ENCODE peak calls at places on chromosomes 5 and 9, in four cellular contexts. One of them, this sample, is unnamed.

GRCh38 chr9:17578911-17579793 is at the start of gene SH3GL2:
- DNase-seq in SK-N-SH: peak
- DNase-seq in HepG2: no peak
- DNase-seq in K562: no peak
- DNase-seq in this sample: no peak

GRCh38 chr5:98110270-98110669 is 663.2 kb upstream of the RGMB start:
- DNase-seq in SK-N-SH: peak
- DNase-seq in HepG2: no peak
- DNase-seq in K562: no peak
- DNase-seq in this sample: no peak

GRCh38 chr5:42991477-42992034 is 48.6 kb downstream of the ANXA2R start:
- DNase-seq in SK-N-SH: no peak
- DNase-seq in HepG2: no peak
- DNase-seq in K562: no peak
- DNase-seq in this sample: no peak

GRCh38 chr9:112041536-112042243 is 133.4 kb downstream of the SUSD1 start:
- DNase-seq in SK-N-SH: no peak
- DNase-seq in HepG2: peak
- DNase-seq in K562: no peak
- DNase-seq in this sample: no peak

GRCh38 chr5:135535820-135536801 is at the start of gene NEUROG1:
- DNase-seq in SK-N-SH: peak
- DNase-seq in HepG2: no peak
- DNase-seq in K562: no peak
- DNase-seq in this sample: no peak

GRCh38 chr9:2053883-2054845 is 39.0 kb downstream of the SMARCA2 start:
- DNase-seq in SK-N-SH: no peak
- DNase-seq in HepG2: no peak
- DNase-seq in K562: no peak
- DNase-seq in this sample: peak

GRCh38 chr9:79185866-79186265 is 385.9 kb upstream of the TLE4 start:
- DNase-seq in SK-N-SH: no peak
- DNase-seq in HepG2: no peak
- DNase-seq in K562: no peak
- DNase-seq in this sample: no peak

GRCh38 chr9:130126721-130127429 is 45.3 kb upstream of the NCS1 start:
- DNase-seq in SK-N-SH: no peak
- DNase-seq in HepG2: no peak
- DNase-seq in K562: no peak
- DNase-seq in this sample: no peak

GRCh38 chr9:37191403-37192089 is 71.2 kb downstream of the ZCCHC7 start:
- DNase-seq in SK-N-SH: no peak
- DNase-seq in HepG2: no peak
- DNase-seq in K562: no peak
- DNase-seq in this sample: no peak

GRCh38 chr9:16884373-16884772 is 13.9 kb upstream of the BNC2 start:
- DNase-seq in SK-N-SH: no peak
- DNase-seq in HepG2: no peak
- DNase-seq in K562: no peak
- DNase-seq in this sample: no peak

GRCh38 chr9:78541868-78542267 is 244.9 kb downstream of the PSAT1 start:
- DNase-seq in SK-N-SH: no peak
- DNase-seq in HepG2: no peak
- DNase-seq in K562: no peak
- DNase-seq in this sample: no peak

GRCh38 chr9:129146441-129146933 is 31.6 kb downstream of the IER5L start:
- DNase-seq in SK-N-SH: no peak
- DNase-seq in HepG2: no peak
- DNase-seq in K562: no peak
- DNase-seq in this sample: no peak

GRCh38 chr9:124423591-124423990 is 8.3 kb upstream of the PSMB7 start:
- DNase-seq in SK-N-SH: no peak
- DNase-seq in HepG2: no peak
- DNase-seq in K562: peak
- DNase-seq in this sample: no peak

GRCh38 chr9:841371-842209 is at the start of gene DMRT1:
- DNase-seq in SK-N-SH: no peak
- DNase-seq in HepG2: no peak
- DNase-seq in K562: no peak
- DNase-seq in this sample: no peak

GRCh38 chr5:142012186-142012785 is 541 bp downstream of the GNPDA1 start:
- DNase-seq in SK-N-SH: peak
- DNase-seq in HepG2: peak
- DNase-seq in K562: peak
- DNase-seq in this sample: no peak

GRCh38 chr9:6827370-6827949 is 69.7 kb downstream of the KDM4C start:
- DNase-seq in SK-N-SH: peak
- DNase-seq in HepG2: peak
- DNase-seq in K562: peak
- DNase-seq in this sample: peak

GRCh38 chr9:73024601-73025034 is 71.8 kb upstream of the ALDH1A1 start:
- DNase-seq in SK-N-SH: no peak
- DNase-seq in HepG2: no peak
- DNase-seq in K562: peak
- DNase-seq in this sample: no peak

GRCh38 chr5:157735991-157736390 is 4.8 kb downstream of the THG1L start:
- DNase-seq in SK-N-SH: no peak
- DNase-seq in HepG2: no peak
- DNase-seq in K562: no peak
- DNase-seq in this sample: no peak

GRCh38 chr9:13646500-13646899 is 367.0 kb upstream of the MPDZ start:
- DNase-seq in SK-N-SH: no peak
- DNase-seq in HepG2: no peak
- DNase-seq in K562: no peak
- DNase-seq in this sample: no peak

GRCh38 chr9:120289990-120290925 is 289.7 kb downstream of the CDK5RAP2 start:
- DNase-seq in SK-N-SH: peak
- DNase-seq in HepG2: no peak
- DNase-seq in K562: no peak
- DNase-seq in this sample: no peak

GRCh38 chr5:173025651-173026050 is 30.5 kb upstream of the CREBRF start:
- DNase-seq in SK-N-SH: no peak
- DNase-seq in HepG2: no peak
- DNase-seq in K562: no peak
- DNase-seq in this sample: no peak

DNA sequence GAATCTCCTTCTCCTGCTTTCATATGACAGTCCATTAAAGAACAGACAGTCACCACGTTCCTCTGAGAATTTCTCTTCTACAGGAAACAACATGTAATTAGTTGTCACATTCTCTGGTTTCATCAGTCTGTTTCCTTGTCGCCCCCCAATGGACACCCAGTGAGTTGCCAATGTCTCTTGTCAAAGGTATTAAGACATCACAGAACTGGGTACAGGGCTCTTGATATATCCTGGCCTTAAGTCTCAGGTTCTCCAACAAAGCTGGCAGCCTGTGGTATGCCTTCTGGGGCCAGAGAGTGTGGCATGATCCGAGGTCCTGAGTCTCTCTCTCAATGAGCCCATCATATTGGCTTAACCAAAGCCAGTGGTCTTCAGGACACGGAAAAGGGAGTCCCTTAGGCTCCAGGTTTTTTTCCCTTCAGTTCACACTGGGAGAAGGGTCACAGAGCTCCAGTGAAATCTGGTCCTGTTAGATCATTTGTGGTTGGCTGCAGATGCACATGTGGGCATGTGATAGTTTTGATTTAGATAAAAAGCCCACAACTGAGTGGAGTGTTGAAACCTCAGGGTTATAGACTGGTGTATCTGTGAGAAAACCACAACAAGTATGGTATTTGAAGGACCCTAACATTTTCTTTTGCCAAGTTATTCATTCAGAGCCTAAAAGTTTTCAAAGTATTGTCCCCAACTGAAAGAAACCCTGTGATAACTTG is 46.9 kb downstream of the PRLR start:
- DNase-seq in SK-N-SH: peak
- DNase-seq in HepG2: peak
- DNase-seq in K562: peak
- DNase-seq in this sample: peak
- TF ChIP-seq JUND in SK-N-SH: no peak
- TF ChIP-seq JUND in HepG2: no peak
- TF ChIP-seq JUND in K562: no peak
- TF ChIP-seq JUND in this sample: no peak

GRCh38 chr5:40221255-40221654 is 458.5 kb upstream of the PTGER4 start:
- DNase-seq in SK-N-SH: no peak
- DNase-seq in HepG2: no peak
- DNase-seq in K562: no peak
- DNase-seq in this sample: no peak

GRCh38 chr5:40226906-40227305 is 452.8 kb upstream of the PTGER4 start:
- DNase-seq in SK-N-SH: no peak
- DNase-seq in HepG2: no peak
- DNase-seq in K562: no peak
- DNase-seq in this sample: no peak

GRCh38 chr5:40224421-40224820 is 455.3 kb upstream of the PTGER4 start:
- DNase-seq in SK-N-SH: no peak
- DNase-seq in HepG2: no peak
- DNase-seq in K562: no peak
- DNase-seq in this sample: no peak

GRCh38 chr5:40221796-40222195 is 457.9 kb upstream of the PTGER4 start:
- DNase-seq in SK-N-SH: no peak
- DNase-seq in HepG2: no peak
- DNase-seq in K562: no peak
- DNase-seq in this sample: no peak

DNA sequence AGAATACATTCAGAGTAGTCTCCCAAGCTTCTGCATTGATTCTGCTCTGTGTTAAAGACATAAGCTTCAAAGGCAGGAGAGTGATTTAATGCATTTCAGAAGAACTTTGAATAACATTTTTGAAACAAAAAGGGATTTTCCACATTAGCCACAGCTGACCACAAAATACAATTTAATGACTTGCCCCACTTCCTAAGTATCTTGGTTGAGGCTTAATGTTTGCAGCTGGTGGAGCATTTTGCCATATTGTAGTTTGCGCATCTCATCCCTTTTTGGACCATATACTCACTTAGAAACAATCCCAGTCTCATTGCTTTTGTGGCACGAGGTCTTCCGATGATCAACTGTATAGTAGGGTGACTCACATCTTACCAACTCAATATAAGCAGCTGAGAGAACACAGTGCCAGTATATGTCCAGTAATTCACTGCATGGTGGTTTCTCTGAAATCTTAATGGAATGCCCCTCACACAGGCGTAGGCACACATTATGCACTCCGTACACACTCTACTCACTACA is 455.8 kb upstream of the PTGER4 start:
- DNase-seq in SK-N-SH: no peak
- DNase-seq in HepG2: no peak
- DNase-seq in K562: no peak
- DNase-seq in this sample: peak
- TF ChIP-seq SMC3 in SK-N-SH: no peak
- TF ChIP-seq SMC3 in HepG2: no peak
- TF ChIP-seq SMC3 in K562: no peak
- TF ChIP-seq SMC3 in this sample: no peak

DNA sequence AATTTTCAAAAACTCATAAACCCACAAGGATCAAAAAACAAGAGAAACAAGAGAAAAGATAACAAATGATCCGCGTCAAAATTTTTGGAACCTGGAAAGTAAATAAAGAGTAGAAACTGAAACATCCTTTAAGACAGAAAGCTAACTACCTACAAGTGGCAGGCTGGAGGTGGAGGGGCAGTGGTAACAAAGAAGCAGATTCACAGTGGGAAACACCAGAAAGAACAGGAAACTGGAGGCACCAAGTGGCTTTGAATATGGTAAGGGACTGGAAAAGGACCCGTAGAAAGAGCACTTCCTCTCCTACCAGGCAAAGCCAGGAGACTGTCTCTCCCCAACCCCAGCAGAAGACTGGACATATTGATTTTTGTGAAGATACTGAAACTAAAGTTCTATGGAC is 100.6 kb upstream of the TARS1 start:
- DNase-seq in SK-N-SH: no peak
- DNase-seq in HepG2: no peak
- DNase-seq in K562: no peak
- DNase-seq in this sample: no peak
- TF ChIP-seq JUND in SK-N-SH: no peak
- TF ChIP-seq JUND in HepG2: no peak
- TF ChIP-seq JUND in K562: no peak
- TF ChIP-seq JUND in this sample: no peak

GRCh38 chr9:101140728-101141127 is 112.2 kb downstream of the PLPPR1 start:
- DNase-seq in SK-N-SH: no peak
- DNase-seq in HepG2: no peak
- DNase-seq in K562: no peak
- DNase-seq in this sample: no peak
- TF ChIP-seq SMC3 in SK-N-SH: no peak
- TF ChIP-seq SMC3 in HepG2: no peak
- TF ChIP-seq SMC3 in K562: no peak
- TF ChIP-seq SMC3 in this sample: no peak

GRCh38 chr9:35914307-35914807 is 5.1 kb downstream of the SPAAR start:
- DNase-seq in SK-N-SH: peak
- DNase-seq in HepG2: peak
- DNase-seq in K562: peak
- DNase-seq in this sample: no peak
- TF ChIP-seq JUND in SK-N-SH: no peak
- TF ChIP-seq JUND in HepG2: peak
- TF ChIP-seq JUND in K562: peak
- TF ChIP-seq JUND in this sample: no peak

GRCh38 chr5:175814676-175815075 is 56.7 kb upstream of the CPLX2 start:
- DNase-seq in SK-N-SH: peak
- DNase-seq in HepG2: no peak
- DNase-seq in K562: no peak
- DNase-seq in this sample: no peak
- TF ChIP-seq SMC3 in SK-N-SH: no peak
- TF ChIP-seq SMC3 in HepG2: no peak
- TF ChIP-seq SMC3 in K562: no peak
- TF ChIP-seq SMC3 in this sample: no peak

GRCh38 chr9:110220809-110221208 is 12.8 kb upstream of the C9orf152 start:
- DNase-seq in SK-N-SH: no peak
- DNase-seq in HepG2: peak
- DNase-seq in K562: no peak
- DNase-seq in this sample: no peak

DNA sequence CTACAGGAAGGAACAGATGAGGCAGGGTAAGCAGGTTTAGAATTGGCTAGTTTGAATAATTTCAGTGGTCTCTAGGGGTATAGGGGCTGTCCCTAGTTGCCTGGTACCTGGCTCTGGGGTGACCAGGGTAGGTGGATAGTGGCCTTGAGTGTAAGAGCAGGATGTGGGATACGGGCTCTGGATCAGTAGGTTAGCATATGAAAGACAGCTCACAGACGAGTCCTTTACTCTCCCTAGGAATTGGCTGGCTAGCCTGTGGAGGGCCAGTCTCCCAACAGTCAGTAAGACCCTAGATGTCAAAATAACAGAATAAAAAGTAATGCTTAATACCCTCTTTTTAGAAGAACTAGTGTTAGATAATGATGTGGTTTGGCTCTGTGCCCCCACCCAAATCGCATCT is 16.6 kb upstream of the C9orf152 start:
- DNase-seq in SK-N-SH: no peak
- DNase-seq in HepG2: no peak
- DNase-seq in K562: no peak
- DNase-seq in this sample: no peak
- TF ChIP-seq JUND in SK-N-SH: no peak
- TF ChIP-seq JUND in HepG2: no peak
- TF ChIP-seq JUND in K562: no peak
- TF ChIP-seq JUND in this sample: no peak